ENCODE peak calls at places on chromosomes 11 and 22, in eight cellular contexts. H is sigmoid colon, R is K562, A is stomach, I is esophagus muscularis mucosa, X is suprapubic skin, V is H1, U is SK-N-SH. T is an unnamed sample. For H3K4me1, the result is how much of the 10 kb centered on the place peaks cover.

GRCh38 chr11:73760066-73760679 is 701 bp downstream of the RAB6A start:
- DNase-seq in H (peak), R (peak), A (peak), I (no peak), X (peak), V (no peak), U (peak), T (peak)

GRCh38 chr11:31821779-31822574 is 10.9 kb upstream of the PAX6 start:
- DNase-seq in H (no peak), R (no peak), A (no peak), I (no peak), X (no peak), V (no peak), U (peak), T (no peak)

GRCh38 chr11:62804310-62805043 is 763 bp downstream of the NXF1 start:
- DNase-seq in H (no peak), R (peak), A (peak), I (no peak), X (no peak), V (no peak), U (no peak), T (no peak)

GRCh38 chr22:23381661-23382427 is 198.2 kb downstream of the IGLL1 start:
- DNase-seq in H (no peak), R (no peak), A (no peak), I (no peak), X (no peak), V (no peak), U (no peak), T (no peak)

GRCh38 chr11:122853261-122853660 is 15.0 kb downstream of the CRTAM start:
- DNase-seq in H (no peak), R (no peak), A (no peak), I (no peak), X (no peak), V (no peak), U (no peak), T (no peak)

GRCh38 chr22:17228725-17229126 is 9.5 kb upstream of the ADA2 start:
- DNase-seq in H (no peak), R (no peak), A (no peak), I (no peak), X (no peak), V (no peak), U (no peak), T (no peak)

GRCh38 chr11:65417702-65418430 is 4.7 kb upstream of the NEAT1 start:
- DNase-seq in H (peak), R (peak), A (peak), I (no peak), X (peak), V (no peak), U (peak), T (peak)

GRCh38 chr11:119795231-119795630 is 66.2 kb upstream of the NECTIN1 start:
- DNase-seq in H (no peak), R (no peak), A (no peak), I (no peak), X (no peak), V (no peak), U (no peak), T (no peak)

GRCh38 chr11:95584180-95584579 is 205.4 kb downstream of the FAM76B start:
- DNase-seq in H (no peak), R (no peak), A (no peak), I (no peak), X (no peak), V (no peak), U (no peak), T (no peak)

GRCh38 chr11:62538470-62539237 is 8.0 kb downstream of the AHNAK start:
- DNase-seq in H (no peak), R (no peak), A (no peak), I (no peak), X (no peak), V (no peak), U (no peak), T (no peak)

GRCh38 chr11:100247701-100248100 is 439.4 kb upstream of the ARHGAP42 start:
- DNase-seq in H (no peak), R (no peak), A (no peak), I (no peak), X (no peak), V (no peak), U (no peak), T (no peak)

GRCh38 chr22:36764641-36765040 is 11.3 kb downstream of the IFT27 start:
- DNase-seq in H (peak), R (no peak), A (no peak), I (no peak), X (peak), V (no peak), U (no peak), T (no peak)

GRCh38 chr11:44015624-44016007 is 32.2 kb upstream of the ACCSL start:
- DNase-seq in H (no peak), R (no peak), A (no peak), I (no peak), X (peak), V (no peak), U (no peak), T (no peak)

GRCh38 chr11:16278986-16279385 is 77.4 kb downstream of the SOX6 start:
- DNase-seq in H (no peak), R (no peak), A (no peak), I (no peak), X (no peak), V (no peak), U (no peak), T (no peak)
- H3K4me1 ChIP-seq in H (under half), R (under half), A (under half), I (under half), X (under half), V (under half), U (under half), T (under half)

GRCh38 chr11:11077898-11078297 is 220.0 kb upstream of the ZBED5 start:
- DNase-seq in H (no peak), R (no peak), A (no peak), I (no peak), X (no peak), V (no peak), U (no peak), T (no peak)

GRCh38 chr11:11075515-11076171 is 217.8 kb upstream of the ZBED5 start:
- DNase-seq in H (no peak), R (no peak), A (no peak), I (no peak), X (no peak), V (no peak), U (peak), T (no peak)

GRCh38 chr11:11076879-11077278 is 219.0 kb upstream of the ZBED5 start:
- DNase-seq in H (no peak), R (no peak), A (no peak), I (no peak), X (no peak), V (no peak), U (no peak), T (no peak)

GRCh38 chr11:11074686-11075370 is 217.0 kb upstream of the ZBED5 start:
- DNase-seq in H (no peak), R (no peak), A (no peak), I (peak), X (no peak), V (no peak), U (no peak), T (no peak)

GRCh38 chr11:11076276-11076675 is 218.4 kb upstream of the ZBED5 start:
- DNase-seq in H (no peak), R (no peak), A (no peak), I (no peak), X (no peak), V (no peak), U (no peak), T (no peak)
- TF ChIP-seq POLR2AphosphoS5 in H (no peak), R (no peak), A (no peak), I (no peak), X (no peak), V (no peak), U (no peak), T (no peak)

DNA sequence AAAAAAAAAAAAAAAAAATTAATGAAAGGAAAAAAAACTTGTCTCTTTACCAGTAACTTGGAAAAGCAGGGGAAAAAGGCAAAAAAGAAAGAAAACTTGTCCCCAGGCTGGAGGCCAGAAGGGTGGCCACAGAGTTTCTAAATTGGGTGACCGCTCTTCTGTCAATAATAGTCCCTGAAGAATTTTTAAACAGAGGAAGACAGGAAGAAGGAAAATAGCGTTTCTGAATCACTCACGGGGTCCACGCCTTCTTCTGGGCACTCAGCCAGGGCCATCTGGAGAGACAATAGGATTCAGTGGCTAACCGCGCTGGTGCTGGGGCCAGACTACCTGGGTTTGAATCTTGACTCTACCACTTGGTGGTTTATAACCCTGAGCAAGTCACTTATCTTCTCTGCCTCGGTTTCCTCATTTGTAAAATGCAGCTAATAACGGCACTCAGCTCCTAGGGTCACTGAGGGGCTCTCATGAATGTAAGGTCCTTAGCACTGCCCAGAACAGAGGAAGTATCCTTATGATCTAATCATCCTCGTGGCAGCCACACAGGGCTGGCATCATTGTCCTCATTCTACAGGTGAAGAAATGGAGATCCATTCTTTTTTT is 7.0 kb downstream of the C11orf86 start:
- DNase-seq in H (peak), R (peak), A (peak), I (no peak), X (peak), V (no peak), U (peak), T (peak)
- TF ChIP-seq EP300 in H (no peak), R (peak), A (no peak), I (no peak), X (no peak), V (no peak), U (no peak), T (no peak)

DNA sequence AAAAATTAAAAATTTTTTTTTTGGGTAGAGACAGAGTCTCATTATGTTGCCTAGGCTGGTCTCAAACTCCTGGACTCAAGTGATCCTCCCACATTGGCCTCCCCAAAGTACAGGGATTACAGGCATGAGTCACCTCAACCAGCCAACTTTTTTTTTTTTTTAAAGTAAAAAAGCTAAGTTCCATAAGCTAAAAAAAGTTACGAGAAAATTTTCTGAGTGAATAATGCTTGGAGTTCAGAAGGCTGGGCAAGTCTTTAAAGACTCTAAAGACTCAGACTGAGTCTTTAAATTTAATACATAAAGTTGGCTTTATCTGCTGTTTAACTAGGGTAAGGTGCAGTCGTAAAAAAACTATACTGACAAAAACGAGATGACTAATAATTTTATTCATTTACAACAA is 5.6 kb downstream of the DDX6 start:
- DNase-seq in H (no peak), R (peak), A (no peak), I (no peak), X (no peak), V (no peak), U (no peak), T (no peak)
- H3K4me1 ChIP-seq in H (half or more), R (under half), A (half or more), I (half or more), X (half or more), V (under half), U (under half), T (under half)

DNA sequence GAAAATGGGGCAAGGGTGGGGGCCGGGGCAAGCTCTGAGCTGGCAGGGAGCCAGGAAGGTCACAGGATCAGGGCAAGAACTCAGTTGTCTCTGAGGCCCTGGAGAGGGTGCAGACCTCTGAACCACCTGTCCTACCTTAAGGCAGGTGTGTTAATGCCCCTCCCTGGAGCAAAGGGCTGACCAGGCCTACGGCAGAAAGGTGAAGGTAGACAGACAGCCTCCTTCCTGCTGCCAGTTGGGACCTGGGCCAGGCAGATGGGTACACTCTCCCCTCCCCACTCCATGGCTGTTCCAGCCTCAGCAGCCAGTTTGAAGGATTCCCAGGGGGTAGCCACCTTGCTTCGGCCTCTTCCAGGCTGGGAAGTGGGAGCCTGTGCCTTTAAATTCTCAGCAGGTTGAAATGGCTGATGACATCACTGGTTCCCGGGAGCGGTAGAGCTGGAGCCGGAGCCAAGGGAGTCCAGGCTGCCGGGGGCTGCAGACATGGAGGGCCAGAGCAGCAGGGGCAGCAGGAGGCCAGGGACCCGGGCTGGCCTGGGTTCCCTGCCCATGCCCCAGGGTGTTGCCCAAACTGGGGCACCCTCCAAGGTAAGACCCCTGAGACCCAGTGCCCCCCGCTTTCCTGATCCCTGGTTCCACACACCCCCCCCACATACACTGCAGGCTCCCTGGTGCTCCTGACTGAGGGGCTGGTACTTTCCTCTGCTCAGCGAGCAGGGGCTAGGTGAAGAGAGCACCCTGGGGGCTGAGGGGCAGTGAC is at the start of gene INPP5J:
- DNase-seq in H (peak), R (no peak), A (peak), I (no peak), X (no peak), V (no peak), U (peak), T (peak)
- TF ChIP-seq POLR2AphosphoS5 in H (peak), R (no peak), A (peak), I (no peak), X (no peak), V (no peak), U (peak), T (no peak)

GRCh38 chr22:44403166-44403565 is 90.4 kb upstream of the SHISAL1 start:
- DNase-seq in H (peak), R (no peak), A (no peak), I (no peak), X (no peak), V (no peak), U (no peak), T (no peak)

GRCh38 chr22:44402196-44403111 is 89.7 kb upstream of the SHISAL1 start:
- DNase-seq in H (peak), R (no peak), A (no peak), I (no peak), X (no peak), V (no peak), U (peak), T (no peak)

GRCh38 chr22:44404341-44405020 is 91.7 kb upstream of the SHISAL1 start:
- DNase-seq in H (peak), R (no peak), A (no peak), I (no peak), X (no peak), V (no peak), U (no peak), T (no peak)

GRCh38 chr22:44405661-44406060 is 92.4 kb downstream of the RTL6 start:
- DNase-seq in H (peak), R (no peak), A (no peak), I (no peak), X (no peak), V (no peak), U (no peak), T (no peak)

GRCh38 chr22:44403930-44404329 is 91.2 kb upstream of the SHISAL1 start:
- DNase-seq in H (peak), R (no peak), A (no peak), I (no peak), X (no peak), V (no peak), U (no peak), T (no peak)
- TF ChIP-seq EP300 in H (no peak), R (no peak), A (no peak), I (no peak), X (no peak), V (no peak), U (no peak), T (no peak)

GRCh38 chr11:120974466-120974865 is 49.4 kb upstream of the TBCEL start:
- DNase-seq in H (no peak), R (no peak), A (no peak), I (no peak), X (no peak), V (no peak), U (no peak), T (no peak)
- H3K4me1 ChIP-seq in H (under half), R (under half), A (under half), I (under half), X (under half), V (under half), U (under half), T (under half)

DNA sequence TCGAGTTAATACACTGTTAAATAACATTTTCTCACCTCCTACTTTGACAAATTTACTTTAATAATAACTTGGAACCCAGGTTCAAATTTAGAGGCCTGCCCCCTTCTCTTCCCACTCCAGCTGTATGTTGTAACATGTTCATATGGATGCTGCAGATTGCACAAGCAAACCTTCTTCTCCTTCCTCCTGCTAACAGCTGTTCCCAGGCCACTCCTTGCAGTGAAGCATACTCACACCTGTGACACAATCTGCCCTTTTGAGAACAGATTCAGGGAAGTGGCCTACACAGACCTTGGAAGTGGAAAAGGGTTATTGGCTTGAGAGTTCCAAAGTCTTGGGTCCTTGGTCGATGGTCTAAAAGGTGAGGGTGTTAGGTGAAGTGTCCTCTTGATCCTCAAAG is 131.9 kb downstream of the TEAD1 start:
- DNase-seq in H (no peak), R (no peak), A (no peak), I (no peak), X (no peak), V (no peak), U (no peak), T (peak)
- TF ChIP-seq POLR2AphosphoS5 in H (no peak), R (no peak), A (no peak), I (no peak), X (no peak), V (no peak), U (no peak), T (no peak)